ENCODE peak calls at places on chromosome 11, in seven cellular contexts. H is cardiac fibroblast, O is fibroblast of pulmonary artery, J is kidney, E is BE2C, T is mesendoderm, M is neuronal stem cell. P is an unnamed sample.

GRCh38 chr11:45796461-45796861 is 8.5 kb upstream of the SLC35C1 start:
- DNase-seq in J (no peak), E (no peak), T (no peak), M (no peak), H (no peak), O (no peak), P (no peak)

GRCh38 chr11:1219836-1220810 is 2.7 kb upstream of the MUC5B start:
- DNase-seq in E (no peak), J (peak; percentile 77), T (no peak), M (no peak), H (no peak), O (peak; percentile 16), P (no peak)

GRCh38 chr11:134742228-134742612 is 330.2 kb upstream of the B3GAT1 start:
- DNase-seq in J (no peak), H (peak; percentile 3), E (no peak), T (no peak), M (no peak), O (peak; percentile 37), P (no peak)

GRCh38 chr11:94400075-94400838 is 962 bp downstream of the GPR83 start:
- DNase-seq in E (no peak), J (no peak), M (no peak), T (no peak), O (no peak), H (no peak), P (no peak)

GRCh38 chr11:17542249-17542648 is 2.0 kb downstream of the USH1C start:
- DNase-seq in M (no peak), T (no peak), O (no peak), J (no peak), E (no peak), H (no peak), P (no peak)

GRCh38 chr11:33769542-33769941 is 4.8 kb downstream of the FBXO3 start:
- DNase-seq in H (no peak), M (no peak), E (no peak), J (no peak), T (peak; percentile 73), O (no peak), P (no peak)

GRCh38 chr11:69663326-69663725 is 11.8 kb downstream of the LTO1 start:
- DNase-seq in E (no peak), M (no peak), O (no peak), H (no peak), J (peak; percentile 22), T (no peak), P (no peak)

GRCh38 chr11:10108901-10109665 is 184.9 kb downstream of the SBF2 start:
- DNase-seq in H (peak; percentile 68), O (peak; percentile 68), J (no peak), M (no peak), E (no peak), T (no peak), P (no peak)

GRCh38 chr11:5203366-5203765 is 2.9 kb upstream of the OR51V1 start:
- DNase-seq in O (no peak), E (no peak), M (no peak), J (no peak), T (no peak), H (no peak), P (no peak)

GRCh38 chr11:35711924-35712323 is 49.3 kb downstream of the TRIM44 start:
- DNase-seq in O (no peak), J (no peak), M (no peak), E (no peak), T (no peak), H (no peak), P (no peak)

GRCh38 chr11:13223112-13223511 is 54.5 kb upstream of the BMAL1 start:
- DNase-seq in H (no peak), J (no peak), T (no peak), O (no peak), M (no peak), E (no peak), P (no peak)

GRCh38 chr11:80214413-80214812 is 773.6 kb upstream of the TENM4 start:
- DNase-seq in M (no peak), H (no peak), J (no peak), O (no peak), E (no peak), T (no peak), P (no peak)

GRCh38 chr11:45180158-45180887 is 33.9 kb downstream of the PRDM11 start:
- DNase-seq in H (no peak), M (peak; percentile 49), T (peak; percentile 62), E (peak; percentile 63), J (peak; percentile 87), O (no peak), P (peak; percentile 82)

GRCh38 chr11:32005786-32006406 is 85.0 kb upstream of the RCN1 start:
- DNase-seq in M (no peak), H (peak; percentile 17), E (no peak), J (peak; percentile 52), T (no peak), O (no peak), P (no peak)

GRCh38 chr11:73439002-73439843 is 63.0 kb downstream of the RELT start:
- DNase-seq in T (no peak), M (no peak), H (no peak), O (no peak), E (peak; percentile 29), J (no peak), P (no peak)

GRCh38 chr11:27234043-27234668 is 128.9 kb downstream of the CCDC34 start:
- DNase-seq in J (no peak), O (peak; percentile 86), T (no peak), M (no peak), H (peak; percentile 91), E (no peak), P (peak; percentile 99)

GRCh38 chr11:96168623-96169022 is 174.4 kb downstream of the MAML2 start:
- DNase-seq in T (peak; percentile 29), M (no peak), J (no peak), O (peak; percentile 97), E (no peak), H (peak; percentile 97), P (peak; percentile 92)

GRCh38 chr11:59189986-59190385 is 18.1 kb downstream of the DTX4 start:
- DNase-seq in H (no peak), M (no peak), O (no peak), T (no peak), E (no peak), J (no peak), P (no peak)

GRCh38 chr11:35247428-35247827 is 108.5 kb downstream of the CD44 start:
- DNase-seq in J (no peak), M (no peak), O (no peak), E (no peak), H (no peak), T (no peak), P (no peak)

GRCh38 chr11:35214792-35215193 is 75.8 kb downstream of the CD44 start:
- DNase-seq in M (no peak), H (peak; percentile 99), E (no peak), O (peak; percentile 85), T (peak; percentile 95), J (no peak), P (no peak)

GRCh38 chr11:33802414-33802950 is 28.2 kb upstream of the FBXO3 start:
- DNase-seq in M (peak; percentile 82), T (peak; percentile 98), H (peak; percentile 89), E (peak; percentile 63), O (peak; percentile 83), J (peak; percentile 83), P (peak; percentile 58)

GRCh38 chr11:114925591-114925990 is 247.3 kb downstream of the NXPE2 start:
- DNase-seq in T (no peak), H (no peak), E (no peak), J (no peak), M (no peak), O (no peak), P (no peak)

GRCh38 chr11:1738380-1738779 is 12.0 kb downstream of the IFITM10 start:
- DNase-seq in H (no peak), O (no peak), T (no peak), J (no peak), E (no peak), M (no peak), P (no peak)

DNA sequence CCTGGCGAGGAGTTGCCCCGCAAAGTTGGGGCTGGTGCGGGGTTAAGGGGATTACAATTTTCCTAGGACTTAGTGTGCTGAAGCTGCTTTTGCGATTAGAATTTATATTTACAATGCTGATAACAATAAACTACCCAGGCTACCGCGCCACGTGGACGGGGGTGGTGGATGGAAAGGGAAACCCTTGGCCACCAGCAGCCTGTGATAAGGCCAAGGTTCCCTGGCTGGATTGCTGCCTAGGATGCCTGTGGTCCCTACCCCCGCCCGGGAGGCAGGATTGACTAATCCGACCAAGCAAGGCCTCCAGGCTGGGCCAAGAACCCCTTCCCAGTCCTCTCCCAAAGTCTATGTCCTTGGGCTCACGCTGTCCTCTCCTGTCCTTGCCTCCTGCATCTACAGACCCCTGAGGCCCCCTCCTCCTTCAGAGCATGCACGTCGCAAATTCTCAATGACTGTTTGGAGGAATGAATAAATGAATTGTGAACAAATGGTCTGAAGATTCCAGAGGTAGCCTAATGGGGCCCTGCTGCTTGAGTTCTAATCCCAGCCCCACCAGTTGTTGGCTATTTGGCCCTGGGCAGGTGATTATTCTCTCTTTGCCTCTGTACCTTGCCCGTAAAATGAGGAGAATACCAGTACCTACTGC is 7.6 kb upstream of the CHKA start:
- DNase-seq in E (no peak), H (peak; percentile 32), O (peak; percentile 86), J (peak; percentile 83), M (no peak), T (peak; percentile 91), P (no peak)
- H3K4me3 ChIP-seq in E (no peak overlapping the region), H (peak overlapping the region; percentile 36), O (peak overlapping the region; percentile 47), J (peak overlapping the region; percentile 48), M (no peak overlapping the region), T (no peak overlapping the region), P (no peak overlapping the region)

DNA sequence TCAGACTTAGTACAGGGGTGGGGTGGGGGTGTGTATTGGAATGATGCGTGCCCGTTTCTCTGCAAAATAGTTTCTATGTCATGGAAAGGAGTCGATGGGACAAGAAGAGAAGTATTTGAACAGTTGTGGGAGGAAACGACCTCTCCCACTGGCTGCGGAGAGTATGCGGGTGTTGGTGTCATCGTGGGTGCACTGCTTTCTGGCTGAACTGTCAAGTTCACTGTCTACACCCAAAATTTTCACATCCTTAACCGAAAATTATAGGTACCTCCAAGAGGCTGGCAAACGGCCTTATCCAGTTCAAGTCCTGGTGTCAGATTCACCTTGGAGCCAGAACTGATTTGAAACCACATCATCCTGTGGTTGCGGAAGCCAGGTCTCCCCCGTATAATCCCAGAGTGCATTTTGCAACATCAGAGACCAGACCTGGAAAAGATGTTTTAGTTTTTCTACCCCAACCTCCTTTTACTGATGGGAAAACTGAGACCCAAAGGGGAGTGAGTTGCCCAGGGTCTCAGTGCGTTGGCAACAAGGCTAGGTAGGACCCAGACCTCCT is 497 bp upstream of the SSRP1 start:
- DNase-seq in H (no peak), E (no peak), J (no peak), O (no peak), M (no peak), T (no peak), P (no peak)
- H3K4me3 ChIP-seq in H (peak overlapping the region; percentile 78), E (peak overlapping the region; percentile 83), J (peak overlapping the region; percentile 90), O (peak overlapping the region; percentile 79), M (peak overlapping the region; percentile 74), T (no peak overlapping the region), P (peak overlapping the region; percentile 96)

DNA sequence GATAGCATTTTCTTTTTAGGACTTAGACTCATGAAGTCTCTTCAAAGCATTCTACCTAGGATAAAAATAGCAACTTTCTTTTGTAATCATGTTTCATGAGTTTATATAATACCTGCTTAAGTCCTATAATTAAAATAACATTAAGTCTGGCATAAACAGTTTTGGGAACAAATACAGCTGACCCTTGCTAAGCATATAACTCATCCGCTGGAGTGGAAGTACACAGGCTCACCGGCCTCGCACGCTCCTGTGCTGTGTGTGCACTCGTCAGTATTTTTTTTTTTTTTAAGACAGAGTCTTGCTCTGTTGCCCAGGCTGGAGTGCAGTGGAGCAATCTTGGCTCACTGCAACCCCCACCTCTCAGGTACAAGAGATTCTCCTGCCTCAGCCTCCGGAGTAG is 221.8 kb downstream of the ADAMTS15 start:
- DNase-seq in H (no peak), M (no peak), T (no peak), E (no peak), J (no peak), O (no peak), P (no peak)
- H3K4me3 ChIP-seq in H (no peak overlapping the region), M (no peak overlapping the region), T (no peak overlapping the region), E (no peak overlapping the region), J (no peak overlapping the region), O (no peak overlapping the region), P (no peak overlapping the region)

GRCh38 chr11:83464181-83464580 is 178.0 kb upstream of the CCDC90B start:
- DNase-seq in J (no peak), H (no peak), T (no peak), M (no peak), E (no peak), O (no peak), P (no peak)
- H3K4me3 ChIP-seq in J (no peak overlapping the region), H (no peak overlapping the region), T (no peak overlapping the region), M (no peak overlapping the region), E (no peak overlapping the region), O (no peak overlapping the region), P (no peak overlapping the region)

P was measured in NB4.